ENCODE peak calls at places on chromosome 2, in six cellular contexts. W is NCI-H1092; L is kidney glomerular epithelial cell; Q is A549; R is activated naive CD4-positive, alpha-beta T cell treated with Interleukin-2 at 50 U/mL for 16 hours; K is NT2/D1. V is an unnamed sample.

GRCh38 chr2:171550613-171551012 is 28.3 kb downstream of the CYBRD1 start:
- DNase-seq in W (no peak), L (peak), Q (no peak), R (no peak), K (no peak), V (no peak)

GRCh38 chr2:196448680-196449079 is 190.8 kb upstream of the CCDC150 start:
- DNase-seq in W (no peak), L (no peak), Q (no peak), R (no peak), K (no peak), V (no peak)

GRCh38 chr2:43178055-43178598 is 48.3 kb downstream of the ZFP36L2 start:
- DNase-seq in W (no peak), L (no peak), Q (no peak), R (no peak), K (no peak), V (no peak)

GRCh38 chr2:62467475-62468321 is 38.3 kb downstream of the TMEM17 start:
- DNase-seq in W (no peak), L (no peak), Q (peak), R (no peak), K (no peak), V (no peak)

GRCh38 chr2:102975996-102976636 is 214.3 kb downstream of the TMEM182 start:
- DNase-seq in W (no peak), L (peak), Q (peak), R (no peak), K (peak), V (peak)

GRCh38 chr2:63189026-63189425 is 138.4 kb downstream of the OTX1 start:
- DNase-seq in W (no peak), L (peak), Q (peak), R (no peak), K (peak), V (peak)

GRCh38 chr2:16167471-16168426 is 227.4 kb downstream of the MYCN start:
- DNase-seq in W (no peak), L (no peak), Q (no peak), R (no peak), K (no peak), V (peak)

GRCh38 chr2:237980751-237981150 is 13.9 kb downstream of the UBE2F start:
- DNase-seq in W (no peak), L (peak), Q (no peak), R (no peak), K (no peak), V (no peak)

GRCh38 chr2:20590704-20591515 is 60.0 kb downstream of the HS1BP3 start:
- DNase-seq in W (no peak), L (no peak), Q (no peak), R (no peak), K (no peak), V (no peak)

V was measured in Caco-2.